ENCODE peak calls at places on chromosomes 12 and 14, in ten cellular contexts. L, A, V, B, Z, C, P, S, H and F are unnamed samples.

GRCh38 chr12:58487280-58488141 is 432.8 kb downstream of the LRIG3 start:
- DNase-seq in B (no peak), S (peak), C (no peak), V (no peak), H (peak), P (no peak), A (no peak), L (no peak), Z (peak), F (no peak)

GRCh38 chr12:13135336-13136178 is 32.1 kb upstream of the GSG1 start:
- DNase-seq in A (peak), S (peak), B (peak), Z (no peak), P (peak), H (peak), C (no peak), V (no peak), L (peak), F (peak)

GRCh38 chr12:103801709-103802585 is 39.1 kb downstream of the NT5DC3 start:
- DNase-seq in H (peak), S (peak), V (no peak), A (peak), Z (no peak), L (no peak), C (no peak), P (no peak), B (peak), F (no peak)

GRCh38 chr14:95061317-95062093 is 95.8 kb downstream of the DICER1 start:
- DNase-seq in P (no peak), H (no peak), V (no peak), A (no peak), B (no peak), C (no peak), Z (no peak), S (no peak), L (no peak), F (no peak)

GRCh38 chr14:97709552-97709951 is 912.4 kb downstream of the VRK1 start:
- DNase-seq in Z (no peak), P (no peak), V (no peak), C (peak), H (no peak), A (no peak), L (no peak), B (no peak), S (no peak), F (no peak)

GRCh38 chr14:56881181-56881580 is 70.9 kb upstream of the OTX2 start:
- DNase-seq in S (no peak), V (no peak), C (no peak), Z (no peak), P (no peak), L (no peak), B (no peak), A (no peak), H (no peak), F (no peak)

GRCh38 chr14:51147183-51147582 is 52.3 kb upstream of the TRIM9 start:
- DNase-seq in Z (no peak), V (no peak), C (no peak), B (no peak), A (no peak), S (peak), P (no peak), L (no peak), H (peak), F (no peak)

GRCh38 chr12:102960766-102961487 is 3.5 kb downstream of the ASCL1 start:
- DNase-seq in C (no peak), L (no peak), A (no peak), V (no peak), Z (no peak), B (no peak), S (no peak), P (no peak), H (no peak), F (no peak)

GRCh38 chr14:92719890-92720323 is 28.5 kb downstream of the LGMN start:
- DNase-seq in V (no peak), S (no peak), B (no peak), C (no peak), H (peak), P (no peak), L (no peak), A (peak), Z (no peak), F (no peak)

GRCh38 chr12:51048601-51049369 is 658 bp downstream of the LETMD1 start:
- DNase-seq in V (no peak), S (peak), A (no peak), P (no peak), H (peak), B (no peak), L (no peak), C (peak), Z (peak), F (no peak)

GRCh38 chr14:61837336-61838229 is 75.4 kb downstream of the SNAPC1 start:
- DNase-seq in B (peak), S (peak), C (peak), V (peak), L (peak), P (peak), Z (peak), H (peak), A (peak), F (peak)

GRCh38 chr14:84410344-84410743 is 1119.6 kb upstream of the FLRT2 start:
- DNase-seq in B (no peak), Z (no peak), P (no peak), S (no peak), C (no peak), L (no peak), V (no peak), H (no peak), A (no peak), F (no peak)

GRCh38 chr12:124740691-124741137 is 123.0 kb downstream of the SCARB1 start:
- DNase-seq in L (no peak), A (peak), V (no peak), H (peak), P (no peak), C (no peak), S (peak), Z (peak), B (peak), F (no peak)

GRCh38 chr12:18250313-18250916 is 10.9 kb upstream of the PIK3C2G start:
- DNase-seq in P (peak), L (no peak), A (peak), C (no peak), H (peak), Z (peak), S (peak), B (no peak), V (no peak), F (no peak)

GRCh38 chr12:18243238-18243637 is 18.1 kb upstream of the PIK3C2G start:
- DNase-seq in B (no peak), V (no peak), S (no peak), L (no peak), A (no peak), H (no peak), Z (no peak), P (no peak), C (no peak), F (no peak)

GRCh38 chr12:18242380-18243089 is 18.8 kb upstream of the PIK3C2G start:
- DNase-seq in L (no peak), B (no peak), S (no peak), A (peak), P (no peak), H (no peak), Z (no peak), C (no peak), V (no peak), F (no peak)

GRCh38 chr12:18246057-18246456 is 15.3 kb upstream of the PIK3C2G start:
- DNase-seq in H (no peak), V (no peak), A (peak), P (no peak), L (no peak), C (no peak), Z (no peak), S (no peak), B (no peak), F (no peak)
- TF ChIP-seq CTCF in H (peak), V (no peak), A (no peak), P (peak), L (no peak), C (no peak), Z (no peak), S (no peak), B (no peak), F (no peak)

DNA sequence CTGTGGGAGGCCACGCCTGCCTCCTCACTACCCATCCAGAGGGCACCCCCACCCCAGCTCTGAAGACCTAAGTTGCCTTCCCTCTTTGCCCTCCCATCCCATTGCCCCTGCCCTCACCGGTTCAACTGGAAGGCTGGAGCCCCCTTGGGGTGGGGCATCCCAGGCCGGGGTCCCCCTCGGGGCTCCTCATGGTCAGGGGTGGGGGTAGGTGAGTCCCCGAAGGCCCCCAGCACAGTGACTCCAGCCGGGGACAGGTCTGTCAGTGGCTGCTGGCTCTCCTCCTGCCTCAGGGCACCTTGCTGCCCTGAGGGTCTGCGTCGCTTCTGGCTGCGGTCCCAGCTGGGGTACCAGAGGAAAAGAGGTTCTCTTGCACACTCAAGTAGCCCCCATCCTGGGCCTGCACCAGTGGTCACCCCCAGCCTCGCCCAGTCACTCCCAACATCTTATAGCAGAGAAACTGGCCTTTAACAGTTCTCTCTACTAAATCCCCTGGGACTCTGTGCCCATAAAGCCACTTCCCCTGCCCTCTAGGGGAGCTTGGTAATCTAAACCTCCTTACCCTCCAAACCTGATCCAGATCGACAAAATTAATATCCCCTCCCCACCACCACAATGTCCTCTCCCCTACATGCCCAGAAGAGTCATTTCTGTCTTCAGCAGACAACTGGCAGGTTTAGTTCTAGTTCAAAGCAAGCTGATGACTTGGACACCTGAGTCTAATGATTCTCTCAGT is 5.1 kb downstream of the PIANP start:
- DNase-seq in Z (no peak), L (no peak), B (no peak), H (no peak), S (no peak), V (no peak), C (no peak), P (no peak), A (no peak), F (no peak)
- TF ChIP-seq CTCF in Z (no peak), L (no peak), B (no peak), H (no peak), S (no peak), V (no peak), C (no peak), P (no peak), A (no peak), F (no peak)

DNA sequence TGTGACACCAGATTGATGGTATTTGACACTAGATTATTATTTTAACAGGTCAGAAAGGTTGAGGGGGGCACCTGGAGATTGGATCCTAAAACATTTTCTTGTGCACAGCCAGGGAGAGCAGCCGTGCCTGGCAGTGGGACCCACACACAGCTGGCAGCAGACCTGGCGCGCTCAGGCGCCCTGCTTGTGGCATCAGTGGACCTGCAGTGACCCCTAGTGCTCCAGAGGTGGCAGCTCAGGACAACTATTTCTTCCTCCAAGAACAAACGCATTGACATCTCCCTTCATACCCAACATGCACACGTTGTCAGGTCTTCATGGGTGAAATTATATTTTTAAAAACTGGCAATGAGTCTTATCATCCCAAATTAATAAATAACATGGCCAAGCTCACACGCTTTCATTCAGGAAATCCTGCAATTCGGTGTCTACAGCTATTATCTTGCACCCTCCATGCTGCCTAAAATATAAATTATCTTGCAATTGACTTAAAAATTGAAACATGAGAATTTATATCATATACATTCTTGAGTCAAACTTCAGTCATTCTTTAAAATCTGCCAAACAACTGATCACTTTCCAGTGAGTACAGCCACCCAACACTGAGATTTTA is 7.7 kb upstream of the TMEM132D start:
- DNase-seq in B (no peak), A (peak), Z (peak), L (no peak), V (peak), C (no peak), H (peak), P (no peak), S (peak), F (no peak)
- TF ChIP-seq CTCF in B (peak), A (peak), Z (peak), L (peak), V (peak), C (no peak), H (peak), P (no peak), S (peak), F (no peak)

GRCh38 chr14:67514650-67515385 is 18.3 kb upstream of the PLEKHH1 start:
- DNase-seq in V (peak), L (no peak), C (peak), S (peak), P (no peak), A (no peak), H (peak), B (peak), Z (peak), F (no peak)

GRCh38 chr14:67517083-67517482 is 16.0 kb upstream of the PLEKHH1 start:
- DNase-seq in Z (no peak), P (no peak), B (no peak), V (peak), S (no peak), H (no peak), A (no peak), L (no peak), C (no peak), F (no peak)

GRCh38 chr14:67516679-67517078 is 16.4 kb upstream of the PLEKHH1 start:
- DNase-seq in L (no peak), C (no peak), Z (no peak), A (no peak), V (no peak), H (no peak), B (no peak), P (no peak), S (no peak), F (no peak)

GRCh38 chr14:67514203-67514607 is 18.9 kb upstream of the PLEKHH1 start:
- DNase-seq in C (no peak), S (no peak), H (no peak), A (no peak), Z (no peak), L (no peak), P (no peak), B (peak), V (peak), F (no peak)

DNA sequence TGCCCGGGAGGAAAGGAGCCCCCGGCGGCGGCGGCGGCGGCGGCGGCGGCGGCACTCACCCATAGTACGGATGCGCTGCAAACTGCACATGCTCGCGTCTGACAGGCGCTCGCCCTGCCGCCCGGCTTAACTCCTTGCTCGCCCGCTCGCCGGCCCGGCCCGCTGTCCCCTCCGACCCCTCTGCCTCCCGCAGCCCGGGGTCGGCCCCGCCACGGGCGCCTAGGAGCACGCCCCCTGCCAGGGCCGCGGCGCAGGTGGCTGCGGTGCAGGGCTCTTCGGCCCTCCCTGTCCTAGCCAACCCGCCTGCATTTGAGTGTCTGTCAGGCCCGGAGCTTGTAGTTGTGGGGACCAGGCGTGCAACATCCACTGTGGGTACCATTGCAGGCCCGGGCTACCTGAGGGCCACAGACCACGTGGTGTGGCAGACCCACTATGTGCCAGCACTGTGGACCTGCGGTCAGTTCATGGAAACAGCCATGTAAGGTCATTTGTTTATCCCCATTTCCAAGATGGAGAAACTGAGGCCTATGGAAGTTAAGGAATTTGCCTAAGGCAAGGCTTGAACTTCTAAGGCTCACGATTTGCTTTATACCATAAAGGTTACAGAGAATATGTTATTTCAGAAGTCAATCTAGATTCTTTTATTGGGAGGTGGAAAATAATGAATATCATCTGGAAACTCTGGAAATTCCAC is 17.6 kb upstream of the PLEKHH1 start:
- DNase-seq in C (peak), Z (peak), A (no peak), P (no peak), S (no peak), V (peak), B (peak), L (no peak), H (no peak), F (no peak)
- TF ChIP-seq CTCF in C (no peak), Z (no peak), A (no peak), P (no peak), S (no peak), V (no peak), B (no peak), L (no peak), H (no peak), F (no peak)

GRCh38 chr12:93894391-93895095 is 217.4 kb downstream of the CRADD start:
- DNase-seq in V (peak), Z (no peak), C (no peak), B (peak), S (no peak), P (no peak), A (no peak), L (peak), H (peak), F (peak)

GRCh38 chr12:93896427-93896826 is 219.3 kb downstream of the CRADD start:
- DNase-seq in B (no peak), C (no peak), S (no peak), H (peak), Z (no peak), V (no peak), A (no peak), P (no peak), L (no peak), F (no peak)

GRCh38 chr12:93892431-93893210 is 215.4 kb downstream of the CRADD start:
- DNase-seq in L (no peak), B (no peak), V (no peak), P (no peak), Z (no peak), H (no peak), C (no peak), A (no peak), S (no peak), F (no peak)

GRCh38 chr12:93896962-93897361 is 219.8 kb downstream of the CRADD start:
- DNase-seq in V (no peak), A (no peak), B (no peak), S (no peak), C (no peak), H (no peak), Z (no peak), L (no peak), P (no peak), F (no peak)

DNA sequence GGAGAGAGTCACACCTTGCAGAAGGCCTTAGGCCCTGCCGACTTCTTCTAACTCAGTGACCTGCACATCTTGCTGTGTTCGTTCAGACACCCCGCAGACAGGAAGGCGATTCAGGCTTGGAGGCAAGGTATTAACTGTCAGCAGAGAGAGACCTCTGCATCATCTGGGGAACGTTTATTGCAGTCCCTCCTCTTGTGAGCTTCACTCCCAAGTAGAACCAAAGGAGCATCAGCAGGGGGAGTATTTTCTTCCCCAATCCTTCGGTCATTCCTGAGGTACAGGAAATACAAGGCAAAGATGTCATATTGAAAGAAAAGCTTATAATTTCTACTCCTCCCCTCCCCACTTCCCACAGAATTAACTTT is 217.9 kb downstream of the CRADD start:
- DNase-seq in Z (no peak), A (no peak), V (no peak), L (no peak), P (no peak), B (no peak), C (no peak), H (peak), S (no peak), F (no peak)
- TF ChIP-seq CTCF in Z (no peak), A (no peak), V (peak), L (no peak), P (peak), B (no peak), C (no peak), H (peak), S (no peak), F (no peak)